ENCODE peak calls at places on chromosomes 2 and 18, in seven cellular contexts. E is left ventricle myocardium inferior; N is A549; H is CD4-positive, alpha-beta T cell; S is GM23338; L is activated CD8-positive, alpha-beta T cell treated with anti-CD3 and anti-CD28 coated beads for 36 hours; R is AG09309. G is an unnamed sample.

GRCh38 chr18:27863780-27864430 is 313.0 kb downstream of the CDH2 start:
- DNase-seq in E (no peak), N (no peak), H (no peak), S (no peak), L (no peak), R (no peak), G (no peak)

GRCh38 chr2:166784296-166784946 is 103.9 kb upstream of the XIRP2 start:
- DNase-seq in E (no peak), N (no peak), H (no peak), S (no peak), L (no peak), R (no peak), G (no peak)

GRCh38 chr2:56376699-56377665 is 193.2 kb downstream of the CCDC85A start:
- DNase-seq in E (no peak), N (no peak), H (no peak), S (no peak), L (no peak), R (no peak), G (no peak)

GRCh38 chr2:222000326-222000725 is 298.5 kb downstream of the PAX3 start:
- DNase-seq in E (no peak), N (no peak), H (no peak), S (no peak), L (no peak), R (no peak), G (no peak)

GRCh38 chr18:79252904-79253633 is 142.7 kb upstream of the NFATC1 start:
- DNase-seq in E (no peak), N (no peak), H (no peak), S (no peak), L (no peak), R (no peak), G (no peak)

GRCh38 chr2:10216677-10217498 is 85.8 kb upstream of the HPCAL1 start:
- DNase-seq in E (no peak), N (no peak), H (no peak), S (no peak), L (no peak), R (no peak), G (no peak)

GRCh38 chr18:52236134-52236533 is 103.9 kb upstream of the DCC start:
- DNase-seq in E (no peak), N (no peak), H (no peak), S (no peak), L (no peak), R (no peak), G (no peak)

GRCh38 chr2:182447163-182447562 is 20.3 kb upstream of the PDE1A start:
- DNase-seq in E (no peak), N (no peak), H (no peak), S (no peak), L (no peak), R (no peak), G (no peak)

GRCh38 chr2:218329826-218330651 is 26.6 kb upstream of the CATIP start:
- DNase-seq in E (no peak), N (no peak), H (no peak), S (no peak), L (no peak), R (no peak), G (no peak)

GRCh38 chr18:75291460-75291859 is 80.9 kb downstream of the TSHZ1 start:
- DNase-seq in E (no peak), N (no peak), H (no peak), S (no peak), L (no peak), R (no peak), G (no peak)

GRCh38 chr2:75612108-75612861 is 34.3 kb upstream of the MRPL19 start:
- DNase-seq in E (no peak), N (no peak), H (no peak), S (no peak), L (no peak), R (no peak), G (no peak)

GRCh38 chr2:177058747-177059146 is 153.8 kb upstream of the HNRNPA3 start:
- DNase-seq in E (no peak), N (no peak), H (no peak), S (no peak), L (no peak), R (no peak), G (no peak)

GRCh38 chr2:177068967-177069366 is 143.6 kb upstream of the HNRNPA3 start:
- DNase-seq in E (no peak), N (no peak), H (no peak), S (no peak), L (no peak), R (no peak), G (no peak)

GRCh38 chr2:177059313-177059712 is 153.3 kb upstream of the HNRNPA3 start:
- DNase-seq in E (no peak), N (no peak), H (no peak), S (no peak), L (no peak), R (no peak), G (no peak)

GRCh38 chr2:177063331-177063730 is 149.3 kb upstream of the HNRNPA3 start:
- DNase-seq in E (no peak), N (no peak), H (no peak), S (no peak), L (no peak), R (no peak), G (no peak)

GRCh38 chr2:177064417-177064816 is 148.2 kb upstream of the HNRNPA3 start:
- DNase-seq in E (no peak), N (no peak), H (no peak), S (peak), L (no peak), R (no peak), G (no peak)
- TF ChIP-seq CTCF in E (no peak), N (no peak), H (no peak), S (no peak), L (no peak), R (no peak), G (no peak)

GRCh38 chr2:215912299-215912842 is 101.0 kb downstream of the MREG start:
- DNase-seq in E (no peak), N (no peak), H (no peak), S (no peak), L (no peak), R (no peak), G (no peak)
- TF ChIP-seq CTCF in E (no peak), N (no peak), H (no peak), S (peak), L (no peak), R (no peak), G (no peak)

GRCh38 chr2:233983445-233983844 is 66.3 kb downstream of the TRPM8 start:
- DNase-seq in E (no peak), N (no peak), H (no peak), S (no peak), L (no peak), R (no peak), G (no peak)

GRCh38 chr2:233980955-233981555 is 63.9 kb downstream of the TRPM8 start:
- DNase-seq in E (no peak), N (no peak), H (no peak), S (no peak), L (no peak), R (no peak), G (no peak)

GRCh38 chr2:233979748-233980147 is 62.6 kb downstream of the TRPM8 start:
- DNase-seq in E (no peak), N (no peak), H (no peak), S (no peak), L (no peak), R (no peak), G (no peak)

GRCh38 chr2:233982421-233983121 is 65.4 kb downstream of the TRPM8 start:
- DNase-seq in E (no peak), N (peak), H (no peak), S (no peak), L (no peak), R (peak), G (no peak)

GRCh38 chr2:233981574-233982420 is 64.6 kb downstream of the TRPM8 start:
- DNase-seq in E (no peak), N (peak), H (no peak), S (no peak), L (no peak), R (no peak), G (no peak)
- TF ChIP-seq CTCF in E (no peak), N (no peak), H (no peak), S (no peak), L (no peak), R (no peak), G (no peak)

GRCh38 chr18:42025974-42026625 is 71.1 kb downstream of the PIK3C3 start:
- DNase-seq in E (no peak), N (no peak), H (no peak), S (no peak), L (peak), R (no peak), G (no peak)

GRCh38 chr18:42029100-42029499 is 74.1 kb downstream of the PIK3C3 start:
- DNase-seq in E (no peak), N (no peak), H (no peak), S (no peak), L (no peak), R (no peak), G (no peak)

GRCh38 chr18:42030586-42031182 is 75.7 kb downstream of the PIK3C3 start:
- DNase-seq in E (no peak), N (peak), H (no peak), S (peak), L (no peak), R (no peak), G (no peak)

GRCh38 chr18:42025491-42025890 is 70.5 kb downstream of the PIK3C3 start:
- DNase-seq in E (no peak), N (no peak), H (no peak), S (no peak), L (no peak), R (no peak), G (no peak)

DNA sequence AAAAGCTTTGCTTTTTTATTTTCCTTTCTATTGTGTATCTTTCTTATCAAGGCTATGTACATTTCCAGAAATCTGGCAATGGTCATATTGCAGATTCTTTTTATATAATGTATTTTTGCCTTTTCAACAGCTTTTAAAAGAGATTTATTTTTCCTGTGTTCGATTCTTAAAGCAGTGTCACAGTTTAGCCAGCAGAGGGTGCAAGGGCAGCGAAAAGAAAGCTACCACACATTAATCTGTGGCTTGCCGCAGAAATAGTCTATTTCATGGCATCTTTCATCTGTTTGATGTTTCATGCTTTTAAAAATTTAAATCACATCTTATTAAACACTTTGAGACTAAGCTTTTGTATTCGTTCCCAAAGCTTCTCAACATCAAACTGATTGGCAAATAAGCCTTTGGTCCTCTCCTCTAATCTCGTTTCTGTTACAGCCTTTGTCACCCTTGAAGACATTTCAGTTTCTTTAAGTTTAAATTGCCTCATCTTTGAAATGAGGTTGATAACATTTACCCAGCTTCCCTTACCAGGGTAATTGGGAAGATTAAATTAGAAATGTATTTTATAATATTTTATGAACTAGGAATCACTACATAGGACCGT is 73.3 kb downstream of the PIK3C3 start:
- DNase-seq in E (no peak), N (peak), H (peak), S (peak), L (peak), R (no peak), G (no peak)
- TF ChIP-seq CTCF in E (peak), N (peak), H (peak), S (peak), L (peak), R (peak), G (peak)

GRCh38 chr2:240733803-240734495 is 42.3 kb downstream of the AQP12A start:
- DNase-seq in E (no peak), N (peak), H (peak), S (no peak), L (peak), R (no peak), G (no peak)
- TF ChIP-seq CTCF in E (no peak), N (peak), H (peak), S (peak), L (peak), R (peak), G (no peak)

GRCh38 chr18:54357660-54358494 is at the start of the genes C18orf54 and STARD6:
- DNase-seq in E (peak), N (peak), H (peak), S (peak), L (peak), R (peak), G (peak)
- TF ChIP-seq CTCF in E (peak), N (peak), H (peak), S (peak), L (peak), R (peak), G (peak)

DNA sequence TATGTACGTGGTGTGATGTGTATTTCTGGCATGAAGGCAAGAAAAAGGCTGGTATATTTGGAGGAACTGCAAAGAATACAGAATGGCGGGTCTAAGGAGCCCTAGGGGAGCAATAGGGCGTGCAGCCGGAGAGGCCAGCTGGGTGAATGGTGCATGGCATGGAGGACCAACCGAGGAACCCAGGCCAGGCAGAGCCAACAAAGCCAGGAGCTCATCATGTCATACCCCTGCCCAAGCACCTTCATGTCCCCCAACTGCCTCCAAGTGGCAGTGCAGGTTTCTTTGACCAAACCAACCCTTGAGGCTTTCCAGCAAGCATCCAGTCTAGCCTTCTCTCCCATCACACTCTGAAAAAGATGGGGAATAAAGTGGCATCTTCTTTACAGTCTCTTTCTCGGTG is 8.9 kb upstream of the KCNK3 start:
- DNase-seq in E (no peak), N (peak), H (no peak), S (no peak), L (no peak), R (no peak), G (no peak)
- TF ChIP-seq CTCF in E (no peak), N (no peak), H (no peak), S (peak), L (no peak), R (no peak), G (no peak)

DNA sequence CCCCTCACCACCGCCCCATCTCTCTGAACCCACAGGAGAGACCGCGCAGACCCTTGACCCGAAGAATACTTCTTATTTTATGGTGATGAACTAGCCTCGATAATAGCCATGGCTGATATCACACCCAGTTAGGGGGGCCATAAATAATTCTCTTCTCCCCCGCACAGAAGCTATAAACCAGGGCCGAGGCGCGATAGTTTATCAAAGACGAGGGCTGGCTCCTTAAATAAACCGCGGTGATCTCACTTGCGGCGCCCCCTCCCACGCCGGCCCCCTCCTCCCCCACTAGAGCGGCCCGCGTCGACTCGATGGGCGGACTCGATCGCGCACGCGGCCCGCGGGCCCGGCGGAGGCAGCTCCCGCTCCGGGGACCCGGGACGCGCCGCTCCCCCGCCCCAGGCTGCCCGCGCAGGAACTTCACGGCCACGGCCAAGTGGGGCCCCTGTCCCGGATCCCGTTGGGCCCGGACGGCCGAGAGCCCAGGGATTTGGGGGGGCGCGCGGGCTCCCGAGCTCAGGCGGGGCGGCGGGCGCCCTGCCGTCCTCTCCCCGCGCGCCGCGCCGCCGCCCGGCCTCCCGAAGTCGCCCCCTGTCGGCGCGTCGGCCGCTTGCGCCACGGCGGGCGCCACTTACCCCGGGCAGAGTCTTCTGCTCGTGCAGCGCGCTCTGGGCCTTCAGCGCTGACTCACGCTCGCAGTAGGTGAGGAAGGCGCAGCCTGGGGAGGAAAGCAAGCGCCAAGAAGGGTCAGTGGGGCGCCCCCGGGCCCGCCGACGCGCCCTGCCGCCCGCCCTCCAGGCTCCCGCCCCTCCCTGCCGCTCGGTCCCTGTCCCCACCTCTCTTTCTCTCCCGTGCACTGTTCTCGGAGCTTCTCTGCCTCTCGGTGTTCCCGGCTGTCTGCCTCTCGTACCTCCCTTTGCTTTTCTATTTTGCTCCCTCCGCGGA is 80.4 kb downstream of the CELF4 start:
- DNase-seq in E (no peak), N (peak), H (no peak), S (peak), L (peak), R (no peak), G (no peak)
- TF ChIP-seq CTCF in E (peak), N (peak), H (no peak), S (peak), L (no peak), R (peak), G (no peak)

DNA sequence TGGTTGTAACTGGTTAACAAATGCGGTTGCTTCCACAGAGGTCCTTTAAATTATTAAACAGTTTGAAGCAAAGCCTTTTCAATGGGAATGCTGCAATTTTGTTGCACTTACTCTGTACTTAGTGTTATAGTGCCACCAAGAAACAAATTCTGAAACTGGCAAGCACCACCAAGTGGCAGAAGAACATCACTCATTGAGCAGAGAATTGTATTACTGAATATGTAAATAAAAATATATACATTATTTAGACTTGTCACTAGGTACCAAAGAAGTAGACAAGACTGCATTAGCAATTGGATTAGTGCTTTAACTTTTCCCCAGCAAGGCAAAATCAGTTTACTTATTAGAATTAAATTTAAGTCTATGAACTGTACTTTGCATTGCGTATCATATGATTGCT is 2.7 kb upstream of the TMEFF2 start:
- DNase-seq in E (no peak), N (peak), H (no peak), S (no peak), L (no peak), R (no peak), G (no peak)
- TF ChIP-seq CTCF in E (no peak), N (peak), H (no peak), S (peak), L (no peak), R (peak), G (no peak)

G was measured in natural killer cell.